ENCODE peak calls at places on chromosomes 11 and 22, in nine cellular contexts. B is fibroblast of lung, R is K562, W is SK-N-SH, V is OCI-LY7, C is IMR-90, Y is H1, Z is MM.1S, S is HCT116. H is an unnamed sample.
A peak's percentile ranks its signal among the peaks of the same experiment; 100 is the strongest.

GRCh38 chr11:44848203-44848962 is 102.3 kb downstream of the TP53I11 start:
- DNase-seq in S (no peak), W (no peak), C (no peak), Y (no peak), V (no peak), R (no peak), Z (no peak), B (no peak), H (no peak)

GRCh38 chr22:21730535-21731308 is 4.9 kb downstream of the YPEL1 start:
- DNase-seq in V (no peak), Y (no peak), S (no peak), R (peak; percentile 39), W (no peak), B (no peak), C (no peak), Z (no peak), H (no peak)

GRCh38 chr11:107563702-107564101 is 1.8 kb downstream of the ALKBH8 start:
- DNase-seq in R (peak; percentile 26), S (peak; percentile 72), W (peak; percentile 42), V (peak; percentile 70), Z (peak; percentile 66), B (peak; percentile 62), C (peak; percentile 66), Y (no peak), H (peak; percentile 49)

GRCh38 chr22:20113551-20114310 is 2.2 kb upstream of the RANBP1 start:
- DNase-seq in R (no peak), W (no peak), S (no peak), Y (no peak), B (no peak), Z (no peak), C (no peak), V (no peak), H (no peak)

GRCh38 chr22:36221799-36222751 is 17.3 kb downstream of the APOL2 start:
- DNase-seq in W (peak; percentile 57), R (peak; percentile 29), C (no peak), S (peak; percentile 32), Z (peak; percentile 63), Y (peak; percentile 15), B (peak; percentile 58), V (peak; percentile 64), H (peak; percentile 40)

GRCh38 chr11:106087815-106088435 is 10.5 kb downstream of the AASDHPPT start:
- DNase-seq in W (peak; percentile 15), Z (peak; percentile 52), C (peak; percentile 65), B (peak; percentile 47), R (no peak), S (peak; percentile 33), Y (no peak), V (peak; percentile 42), H (peak; percentile 23)

GRCh38 chr11:124536520-124536919 is 6.9 kb downstream of the OR8B12 start:
- DNase-seq in W (no peak), Z (no peak), V (no peak), C (peak; percentile 39), R (no peak), S (peak; percentile 32), B (peak; percentile 51), Y (peak; percentile 47), H (peak; percentile 40)

GRCh38 chr11:46121328-46121723 is at the start of gene PHF21A:
- DNase-seq in C (peak; percentile 93), W (peak; percentile 92), Z (peak; percentile 84), S (peak; percentile 84), R (peak; percentile 84), B (peak; percentile 96), V (peak; percentile 95), Y (peak; percentile 64), H (peak; percentile 93)

GRCh38 chr22:31295413-31295812 is 3.1 kb upstream of the PIK3IP1 start:
- DNase-seq in S (no peak), B (no peak), W (no peak), C (no peak), V (no peak), Y (no peak), R (no peak), Z (no peak), H (no peak)

GRCh38 chr22:43378011-43378704 is 33.7 kb upstream of the MPPED1 start:
- DNase-seq in Z (peak; percentile 95), W (no peak), Y (no peak), C (peak; percentile 3), B (peak; percentile 54), V (no peak), S (no peak), R (no peak), H (peak; percentile 53)

GRCh38 chr11:3170756-3171670 is 5.9 kb upstream of the OSBPL5 start:
- DNase-seq in B (no peak), V (no peak), Y (no peak), W (no peak), C (no peak), S (no peak), Z (no peak), R (no peak), H (no peak)

GRCh38 chr22:45842141-45842831 is 134.7 kb downstream of the WNT7B start:
- DNase-seq in S (no peak), C (peak; percentile 77), R (no peak), Y (no peak), V (no peak), W (no peak), B (peak; percentile 92), Z (no peak), H (peak; percentile 91)

GRCh38 chr11:71395010-71395560 is 53.1 kb downstream of the DHCR7 start:
- DNase-seq in R (no peak), Y (no peak), B (no peak), V (no peak), C (no peak), Z (no peak), W (no peak), S (no peak), H (no peak)

GRCh38 chr11:74681686-74682651 is 49.3 kb downstream of the CHRDL2 start:
- DNase-seq in Z (no peak), V (no peak), W (no peak), C (peak; percentile 40), S (no peak), R (no peak), B (no peak), Y (no peak), H (peak; percentile 14)

GRCh38 chr11:1226981-1227550 is 4.2 kb downstream of the MUC5B start:
- DNase-seq in W (peak; percentile 77), S (no peak), Z (no peak), R (peak; percentile 60), C (peak; percentile 4), V (no peak), B (no peak), Y (no peak), H (no peak)

GRCh38 chr11:122422707-122423106 is 232.8 kb upstream of the UBASH3B start:
- DNase-seq in B (peak; percentile 72), R (no peak), Z (no peak), S (no peak), Y (no peak), W (no peak), V (no peak), C (peak; percentile 31), H (peak; percentile 70)

DNA sequence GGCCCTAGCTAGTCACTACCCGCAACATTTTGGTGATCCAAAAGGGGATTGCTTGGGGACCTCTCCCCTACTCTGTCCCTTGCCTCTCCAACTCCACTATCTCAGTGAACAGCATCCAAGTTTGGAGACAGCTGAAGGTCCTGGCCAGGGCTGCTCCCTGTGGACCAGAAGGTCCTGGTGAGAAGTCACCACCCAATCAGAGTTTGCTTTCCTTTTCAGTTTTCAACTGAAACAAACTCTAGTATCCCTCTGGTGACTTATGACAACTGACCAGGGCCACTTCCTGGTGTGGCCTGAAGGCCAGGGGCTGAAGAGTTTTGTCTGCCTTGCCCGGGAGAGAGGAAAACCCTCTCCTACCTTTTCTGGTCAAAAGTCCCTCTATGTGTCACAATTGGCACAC is 5.1 kb downstream of the JAML start:
- DNase-seq in V (no peak), Y (no peak), R (no peak), B (no peak), W (no peak), Z (no peak), C (no peak), S (no peak), H (no peak)
- H3K4me3 ChIP-seq in V (no peak overlapping the region), Y (no peak overlapping the region), R (no peak overlapping the region), B (no peak overlapping the region), W (no peak overlapping the region), Z (no peak overlapping the region), C (no peak overlapping the region), S (no peak overlapping the region), H (no peak overlapping the region)

GRCh38 chr22:42340150-42340549 is 69.7 kb upstream of the TCF20 start:
- DNase-seq in V (no peak), C (no peak), W (no peak), B (no peak), R (no peak), Y (no peak), Z (no peak), S (no peak), H (no peak)

GRCh38 chr22:42336527-42337227 is 66.2 kb upstream of the TCF20 start:
- DNase-seq in S (no peak), Y (no peak), W (peak; percentile 51), C (no peak), Z (no peak), V (no peak), B (no peak), R (no peak), H (no peak)

GRCh38 chr22:42340695-42341383 is 70.4 kb upstream of the TCF20 start:
- DNase-seq in V (no peak), Z (no peak), Y (no peak), R (no peak), W (peak; percentile 74), B (no peak), S (no peak), C (no peak), H (no peak)

GRCh38 chr22:42337356-42337755 is 66.9 kb upstream of the TCF20 start:
- DNase-seq in W (no peak), C (no peak), S (no peak), R (no peak), B (no peak), V (no peak), Y (no peak), Z (no peak), H (no peak)

GRCh38 chr22:42338502-42338901 is 68.0 kb upstream of the TCF20 start:
- DNase-seq in Z (no peak), R (no peak), S (no peak), B (no peak), C (no peak), W (no peak), V (no peak), Y (no peak), H (no peak)
- H4K20me1 ChIP-seq in Z (no peaks in the 10 kb centered on the region), R (peaks cover 9% of the 10 kb centered on the region), S (no peaks in the 10 kb centered on the region), B (no peaks in the 10 kb centered on the region), C (peaks cover 8% of the 10 kb centered on the region), W (no peaks in the 10 kb centered on the region), V (no peaks in the 10 kb centered on the region), Y (peaks cover 16% of the 10 kb centered on the region), H (peaks cover 55% of the 10 kb centered on the region)

GRCh38 chr11:111926505-111927391 is 8.0 kb downstream of the C11orf52 start:
- DNase-seq in Z (peak; percentile 97), C (peak; percentile 96), B (peak; percentile 96), W (peak; percentile 97), Y (peak; percentile 94), R (peak; percentile 98), S (peak; percentile 93), V (peak; percentile 97), H (peak; percentile 87)
- TF ChIP-seq CTCF in Z (no peak), C (no peak), B (no peak), W (peak; percentile 9), Y (no peak), R (no peak), S (no peak), V (peak; percentile 13), H (no peak)

DNA sequence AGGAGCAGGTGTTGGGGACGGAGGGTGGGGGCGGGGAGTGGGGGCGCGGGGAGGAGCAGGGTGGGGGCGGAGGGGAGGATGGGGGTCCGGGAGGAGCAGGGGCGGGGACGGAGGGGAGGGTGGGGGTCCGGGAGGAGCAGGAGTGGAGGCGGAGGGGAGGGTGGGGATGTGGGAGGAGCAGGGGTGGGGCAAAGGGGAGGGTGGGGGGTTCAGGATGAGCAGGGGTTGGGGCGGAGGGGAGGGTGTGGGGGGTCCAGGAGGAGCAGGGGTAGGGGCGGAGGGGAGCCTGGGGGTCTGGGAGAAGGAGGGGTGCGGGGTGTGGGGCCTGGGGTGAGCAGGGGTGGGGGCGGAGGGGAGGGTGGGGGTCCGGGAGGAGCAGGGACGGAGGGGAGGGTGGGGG is 17.1 kb downstream of the CRELD2 start:
- DNase-seq in R (peak; percentile 52), W (peak; percentile 80), Z (no peak), B (no peak), V (peak; percentile 67), S (no peak), Y (no peak), C (no peak), H (no peak)
- H3K4me3 ChIP-seq in R (no peak overlapping the region), W (no peak overlapping the region), Z (no peak overlapping the region), B (no peak overlapping the region), V (peak overlapping the region; percentile 77), S (no peak overlapping the region), Y (no peak overlapping the region), C (no peak overlapping the region), H (no peak overlapping the region)